ENCODE peak calls at places on chromosomes 13 and 19, in eight cellular contexts. G, U, J, T, R, H, O and X are unnamed samples.

GRCh38 chr13:109331898-109332297 is 454.5 kb downstream of the IRS2 start:
- DNase-seq in U (no peak), G (no peak), O (no peak), R (no peak), T (no peak), H (no peak), J (peak; percentile 89), X (no peak)

GRCh38 chr13:48505597-48506091 is 27.2 kb downstream of the RCBTB2 start:
- DNase-seq in J (peak; percentile 71), H (no peak), T (peak; percentile 55), O (no peak), R (no peak), U (peak; percentile 69), G (no peak), X (no peak)

GRCh38 chr13:33388254-33388998 is 102.9 kb upstream of the STARD13 start:
- DNase-seq in O (no peak), R (no peak), J (no peak), G (no peak), U (no peak), H (no peak), T (no peak), X (no peak)

GRCh38 chr13:39836038-39836437 is 180.6 kb downstream of the COG6 start:
- DNase-seq in O (no peak), H (no peak), J (no peak), T (no peak), R (no peak), U (no peak), G (no peak), X (no peak)

GRCh38 chr13:26806891-26807290 is 46.3 kb upstream of the GPR12 start:
- DNase-seq in H (no peak), R (no peak), G (no peak), J (no peak), U (no peak), O (no peak), T (no peak), X (no peak)

GRCh38 chr13:39364797-39365468 is 238.1 kb downstream of the LHFPL6 start:
- DNase-seq in J (peak; percentile 48), H (peak; percentile 7), T (no peak), U (no peak), G (no peak), O (no peak), R (no peak), X (no peak)

GRCh38 chr19:33143897-33144405 is 12.0 kb downstream of the WDR88 start:
- DNase-seq in H (peak; percentile 47), R (peak; percentile 77), O (peak; percentile 50), G (peak; percentile 73), T (peak; percentile 80), U (peak; percentile 43), J (peak; percentile 42), X (peak; percentile 24)

GRCh38 chr19:28196961-28197360 is 1016.0 kb downstream of the UQCRFS1 start:
- DNase-seq in G (no peak), O (no peak), J (no peak), U (no peak), T (no peak), R (no peak), H (no peak), X (no peak)

GRCh38 chr13:63855457-63856118 is 2439.9 kb upstream of the PCDH20 start:
- DNase-seq in G (no peak), T (no peak), O (no peak), U (no peak), H (peak; percentile 53), J (peak; percentile 52), R (no peak), X (no peak)

GRCh38 chr13:75514080-75515040 is 23.3 kb downstream of the COMMD6 start:
- DNase-seq in O (no peak), G (no peak), J (peak; percentile 56), R (no peak), T (no peak), H (no peak), U (no peak), X (no peak)

GRCh38 chr19:17576758-17577532 is 21.5 kb downstream of the COLGALT1 start:
- DNase-seq in U (no peak), J (no peak), T (peak; percentile 60), H (no peak), O (peak; percentile 27), G (no peak), R (peak; percentile 86), X (no peak)

GRCh38 chr13:102286326-102286725 is 115.5 kb downstream of the FGF14 start:
- DNase-seq in H (peak; percentile 53), R (no peak), G (no peak), O (no peak), J (peak; percentile 96), U (no peak), T (no peak), X (no peak)

GRCh38 chr13:75841905-75842304 is 205.8 kb downstream of the LMO7 start:
- DNase-seq in U (no peak), G (no peak), O (no peak), H (no peak), J (no peak), T (no peak), R (no peak), X (no peak)

GRCh38 chr13:110523838-110524237 is 37.7 kb downstream of the RAB20 start:
- DNase-seq in U (no peak), G (no peak), H (no peak), R (no peak), T (no peak), O (no peak), J (no peak), X (no peak)

GRCh38 chr13:110521946-110522345 is 39.6 kb downstream of the RAB20 start:
- DNase-seq in G (no peak), J (no peak), U (no peak), O (no peak), T (no peak), H (no peak), R (no peak), X (no peak)

GRCh38 chr13:110523180-110523579 is 38.3 kb downstream of the RAB20 start:
- DNase-seq in T (no peak), R (no peak), H (no peak), G (no peak), J (no peak), O (no peak), U (no peak), X (no peak)

GRCh38 chr13:110525328-110526319 is 35.9 kb downstream of the RAB20 start:
- DNase-seq in H (no peak), O (no peak), J (no peak), T (peak; percentile 87), U (peak; percentile 63), G (no peak), R (peak; percentile 72), X (no peak)

DNA sequence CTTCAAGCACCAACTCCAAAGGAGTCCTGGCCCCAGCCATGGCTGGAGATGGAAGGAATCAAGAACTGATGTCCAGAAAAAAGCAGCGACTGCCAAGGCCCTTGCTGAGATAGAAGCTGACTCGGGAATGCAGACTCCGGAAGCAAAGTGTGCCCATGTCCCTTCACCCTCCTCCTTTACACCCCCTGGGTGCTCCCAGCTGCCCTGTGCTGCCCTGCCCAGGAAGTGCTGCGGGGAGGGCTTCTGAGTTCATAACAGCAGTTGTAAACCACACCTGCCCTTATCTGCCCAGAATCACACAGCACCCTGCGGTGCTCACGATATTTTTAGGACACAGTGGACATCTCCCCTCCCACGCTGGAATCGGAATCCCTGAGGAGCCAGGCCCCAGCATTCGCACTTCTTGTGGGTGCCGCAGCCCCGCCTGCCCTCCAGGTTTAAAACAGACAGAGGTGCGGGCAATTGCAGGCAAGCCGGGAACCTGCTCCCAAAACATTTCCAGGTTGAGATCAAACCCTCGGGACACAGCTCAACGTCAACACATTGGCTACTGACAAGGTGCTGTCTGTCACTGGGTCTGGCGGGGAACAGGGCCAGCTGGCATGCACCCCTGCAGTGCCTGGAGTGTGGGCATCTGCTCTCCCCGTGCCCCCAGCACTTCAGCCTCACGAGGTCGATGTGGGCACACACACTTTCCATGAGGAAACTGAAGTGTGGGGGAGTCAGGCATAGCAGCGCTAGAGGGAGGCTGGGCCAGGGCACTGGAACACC is 36.9 kb downstream of the RAB20 start:
- DNase-seq in H (no peak), R (peak; percentile 83), G (no peak), J (no peak), T (peak; percentile 79), U (peak; percentile 85), O (no peak), X (peak; percentile 59)
- H3K4me1 ChIP-seq in H (peaks cover 40% of the 10 kb centered on the region), R (peaks cover 90% of the 10 kb centered on the region), G (peaks cover 48% of the 10 kb centered on the region), J (no peaks in the 10 kb centered on the region), T (peaks cover 53% of the 10 kb centered on the region), U (peaks cover 71% of the 10 kb centered on the region), O (no peaks in the 10 kb centered on the region), X (peaks cover 4% of the 10 kb centered on the region)

GRCh38 chr19:42097461-42097860 is 21.5 kb downstream of the ZNF574 start:
- DNase-seq in G (no peak), U (no peak), T (no peak), R (no peak), O (no peak), H (no peak), J (no peak), X (no peak)

GRCh38 chr19:42093505-42093904 is 17.5 kb downstream of the ZNF574 start:
- DNase-seq in G (no peak), H (no peak), T (no peak), U (no peak), R (no peak), O (no peak), J (no peak), X (no peak)

GRCh38 chr19:42096255-42096837 is 20.4 kb downstream of the ZNF574 start:
- DNase-seq in G (no peak), U (no peak), R (no peak), O (no peak), J (no peak), H (no peak), T (no peak), X (no peak)

GRCh38 chr19:42095814-42096230 is 19.9 kb downstream of the ZNF574 start:
- DNase-seq in G (no peak), U (no peak), H (no peak), T (peak; percentile 74), R (no peak), O (no peak), J (no peak), X (no peak)

GRCh38 chr19:42095142-42095813 is 19.3 kb downstream of the ZNF574 start:
- DNase-seq in O (no peak), U (no peak), H (no peak), T (no peak), R (no peak), J (no peak), G (no peak), X (no peak)
- H3K4me3 ChIP-seq in O (no peak overlapping the region), U (no peak overlapping the region), H (no peak overlapping the region), T (no peak overlapping the region), R (no peak overlapping the region), J (no peak overlapping the region), G (no peak overlapping the region), X (no peak overlapping the region)

GRCh38 chr19:46660601-46661019 is 372 bp downstream of the DACT3 start:
- DNase-seq in J (no peak), H (no peak), T (no peak), R (no peak), G (no peak), O (peak; percentile 60), U (no peak), X (peak; percentile 38)
- TF ChIP-seq POLR2A in J (no peak), H (no peak), T (no peak), R (no peak), G (no peak), O (no peak), U (no peak), X (no peak)

GRCh38 chr19:19463348-19464117 is 51.8 kb downstream of the TSSK6 start:
- DNase-seq in T (no peak), R (no peak), J (peak; percentile 86), U (no peak), G (peak; percentile 81), O (peak; percentile 51), H (no peak), X (no peak)
- H3K4me1 ChIP-seq in T (peaks cover 48% of the 10 kb centered on the region), R (peaks cover 61% of the 10 kb centered on the region), J (peaks cover 56% of the 10 kb centered on the region), U (peaks cover 64% of the 10 kb centered on the region), G (peaks cover 65% of the 10 kb centered on the region), O (no peaks in the 10 kb centered on the region), H (peaks cover 30% of the 10 kb centered on the region), X (peaks cover 25% of the 10 kb centered on the region)